ENCODE peak calls at places on chromosomes 5 and 9, in nine cellular contexts. K is mucosa of descending colon; C is CD4-positive, alpha-beta memory T cell; X is pancreas; M is stomach; S is ovary; R is cardiac muscle cell; N is tibial artery; H is naive thymus-derived CD4-positive, alpha-beta T cell. Y is an unnamed sample. For H3K4me1 and H3K9me3, the result is how much of the 10 kb centered on the place peaks cover.

GRCh38 chr9:115039686-115040085 is 78.3 kb downstream of the TNC start:
- DNase-seq in N (no peak), M (no peak), H (no peak), C (no peak), K (no peak), X (no peak), R (no peak), S (no peak), Y (no peak)

GRCh38 chr5:177402271-177403043 is 2.0 kb upstream of the PFN3 start:
- DNase-seq in K (peak), N (no peak), S (peak), C (peak), M (peak), X (peak), H (peak), R (peak), Y (peak)

GRCh38 chr9:118183571-118183970 is 479.4 kb downstream of the TLR4 start:
- DNase-seq in K (no peak), N (no peak), H (no peak), C (no peak), M (no peak), R (no peak), X (no peak), S (no peak), Y (no peak)

GRCh38 chr5:147669113-147669869 is 113.2 kb downstream of the JAKMIP2 start:
- DNase-seq in S (no peak), R (no peak), H (no peak), C (no peak), N (no peak), X (no peak), M (no peak), K (no peak), Y (no peak)

GRCh38 chr5:137501226-137501625 is 2.1 kb upstream of the SPOCK1 start:
- DNase-seq in S (no peak), R (no peak), H (no peak), M (no peak), X (no peak), N (no peak), C (no peak), K (no peak), Y (no peak)

GRCh38 chr5:113050606-113051391 is 74.2 kb downstream of the DCP2 start:
- DNase-seq in S (no peak), K (no peak), N (peak), R (peak), X (no peak), M (no peak), H (no peak), C (no peak), Y (no peak)

GRCh38 chr5:115838885-115839518 is 2.4 kb downstream of the ATG12 start:
- DNase-seq in C (peak), N (no peak), M (no peak), H (no peak), K (peak), X (no peak), R (peak), S (no peak), Y (peak)

GRCh38 chr9:33082135-33082534 is 5.7 kb upstream of the SMU1 start:
- DNase-seq in K (no peak), H (no peak), C (peak), R (no peak), N (no peak), X (no peak), M (peak), S (no peak), Y (no peak)

GRCh38 chr5:68744196-68744595 is 349.6 kb upstream of the SLC30A5 start:
- DNase-seq in X (no peak), C (no peak), S (no peak), N (no peak), K (no peak), H (no peak), R (no peak), M (no peak), Y (peak)

GRCh38 chr9:122806661-122807060 is 6.7 kb downstream of the OR1K1 start:
- DNase-seq in N (no peak), R (no peak), X (no peak), S (no peak), C (no peak), M (no peak), H (no peak), K (no peak), Y (no peak)

GRCh38 chr9:98031935-98032334 is 24.6 kb upstream of the NANS start:
- DNase-seq in N (no peak), X (no peak), K (no peak), M (no peak), C (no peak), S (no peak), H (no peak), R (no peak), Y (no peak)

GRCh38 chr9:135349212-135349962 is 130.2 kb upstream of the PPP1R26 start:
- DNase-seq in H (no peak), K (no peak), S (no peak), R (no peak), C (no peak), N (no peak), M (no peak), X (no peak), Y (no peak)

GRCh38 chr9:132372177-132373095 is 17.6 kb upstream of the SETX start:
- DNase-seq in N (peak), C (no peak), K (no peak), R (peak), X (peak), H (no peak), S (no peak), M (peak), Y (peak)

GRCh38 chr9:5288591-5288990 is 15.9 kb downstream of the RLN2 start:
- DNase-seq in X (no peak), K (no peak), H (no peak), S (no peak), C (no peak), N (no peak), M (no peak), R (peak), Y (no peak)

GRCh38 chr9:122941560-122942234 is 877 bp downstream of the RABGAP1 start:
- DNase-seq in M (no peak), H (no peak), R (peak), X (no peak), K (no peak), C (no peak), N (no peak), S (no peak), Y (no peak)

GRCh38 chr9:83544002-83544698 is 5.9 kb upstream of the FRMD3 start:
- DNase-seq in C (no peak), M (peak), S (no peak), H (no peak), R (peak), K (peak), X (no peak), N (no peak), Y (peak)

GRCh38 chr9:7336356-7337075 is 463.1 kb downstream of the DMAC1 start:
- DNase-seq in S (no peak), H (no peak), M (no peak), N (no peak), R (peak), C (no peak), K (no peak), X (no peak), Y (no peak)

GRCh38 chr9:97571664-97572063 is 61.5 kb downstream of the TSTD2 start:
- DNase-seq in S (no peak), R (peak), N (no peak), H (no peak), M (no peak), C (no peak), X (no peak), K (no peak), Y (no peak)

GRCh38 chr5:4700082-4700481 is 440.0 kb upstream of the ADAMTS16 start:
- DNase-seq in H (no peak), S (no peak), K (no peak), C (no peak), X (peak), N (no peak), R (peak), M (no peak), Y (peak)

GRCh38 chr5:52419357-52419756 is 368.4 kb upstream of the ITGA1 start:
- DNase-seq in C (no peak), K (no peak), N (no peak), H (no peak), S (no peak), X (no peak), R (no peak), M (no peak), Y (no peak)

GRCh38 chr5:15683332-15683731 is 183.4 kb downstream of the FBXL7 start:
- DNase-seq in M (no peak), X (no peak), R (peak), N (no peak), S (peak), H (no peak), C (no peak), K (peak), Y (no peak)

GRCh38 chr9:121852646-121853616 is 201.5 kb downstream of the DAB2IP start:
- DNase-seq in N (peak), S (peak), X (no peak), R (peak), H (no peak), C (no peak), K (no peak), M (no peak), Y (no peak)

GRCh38 chr9:76658510-76659231 is 105.6 kb upstream of the PCA3 start:
- DNase-seq in K (no peak), R (peak), H (no peak), N (no peak), X (no peak), M (no peak), C (no peak), S (no peak), Y (no peak)

GRCh38 chr9:128054090-128054489 is 13.0 kb downstream of the NAIF1 start:
- DNase-seq in H (no peak), R (no peak), C (no peak), X (no peak), S (no peak), N (no peak), K (no peak), M (no peak), Y (no peak)

GRCh38 chr5:15286659-15287058 is 213.3 kb upstream of the FBXL7 start:
- DNase-seq in M (no peak), R (peak), K (no peak), C (no peak), N (no peak), S (no peak), X (no peak), H (no peak), Y (peak)

GRCh38 chr9:136621019-136621733 is 41.5 kb upstream of the EGFL7 start:
- DNase-seq in K (no peak), N (no peak), M (no peak), R (peak), H (no peak), S (no peak), X (no peak), C (peak), Y (no peak)
- H3K4me1 ChIP-seq in K (under half), N (under half), M (half or more), R (under half), H (under half), S (under half), X (under half), C (under half), Y (under half)

DNA sequence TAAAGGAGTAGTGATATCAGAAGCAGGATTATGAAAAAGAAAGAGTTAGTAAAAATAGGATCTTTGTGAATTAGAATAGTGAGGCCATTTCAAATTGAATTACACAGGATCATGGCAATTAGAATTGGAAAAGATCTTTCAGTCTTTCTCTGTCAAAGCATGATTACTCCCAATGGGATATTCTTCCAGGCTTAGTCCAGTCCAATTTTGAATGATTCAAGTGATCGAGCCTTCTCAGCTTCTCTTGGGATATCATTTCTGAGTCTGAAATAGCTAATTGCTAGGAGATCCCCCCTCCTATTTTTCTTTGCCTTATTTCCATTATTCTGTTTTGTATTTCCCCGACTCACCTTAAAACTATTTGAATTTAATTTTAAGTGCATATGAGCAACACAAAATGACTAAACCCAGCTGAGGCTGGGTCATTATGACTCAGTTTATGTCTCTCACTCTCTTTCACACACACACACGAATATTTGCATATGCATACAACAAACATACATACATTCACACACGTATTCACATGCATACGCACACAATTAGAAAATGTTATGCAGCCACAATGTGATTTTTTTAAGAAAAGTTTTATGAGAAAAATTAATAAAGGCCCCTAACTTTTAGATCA is 34.8 kb upstream of the EFNA5 start:
- DNase-seq in N (no peak), S (no peak), X (no peak), K (no peak), R (no peak), H (no peak), M (no peak), C (no peak), Y (no peak)
- H3K9me3 ChIP-seq in N (under half), S (under half), X (under half), K (under half), R (under half), H (under half), M (under half), C (under half), Y (under half)

DNA sequence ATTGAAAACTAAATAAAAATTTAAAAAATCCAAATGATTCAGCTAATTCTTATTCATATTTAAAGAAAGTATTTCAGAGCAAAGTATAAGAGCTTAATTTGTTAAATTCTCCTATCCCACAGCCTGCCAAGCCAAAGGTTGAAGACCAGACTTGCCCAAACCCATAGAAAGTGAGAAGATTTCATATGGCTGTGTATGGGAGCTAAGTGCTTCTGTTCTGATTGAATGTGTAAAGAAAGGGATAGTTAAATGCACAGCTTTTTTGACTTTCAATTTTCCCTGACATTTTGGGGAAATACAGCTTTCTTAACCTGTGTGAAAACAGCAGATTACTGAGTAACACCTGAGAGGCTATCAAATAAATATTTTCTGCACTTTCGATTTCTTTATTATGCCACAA is 125.0 kb upstream of the MTAP start:
- DNase-seq in N (no peak), X (no peak), K (no peak), R (no peak), S (no peak), C (no peak), H (no peak), M (no peak), Y (no peak)
- H3K4me1 ChIP-seq in N (under half), X (under half), K (under half), R (under half), S (under half), C (under half), H (under half), M (under half), Y (under half)

DNA sequence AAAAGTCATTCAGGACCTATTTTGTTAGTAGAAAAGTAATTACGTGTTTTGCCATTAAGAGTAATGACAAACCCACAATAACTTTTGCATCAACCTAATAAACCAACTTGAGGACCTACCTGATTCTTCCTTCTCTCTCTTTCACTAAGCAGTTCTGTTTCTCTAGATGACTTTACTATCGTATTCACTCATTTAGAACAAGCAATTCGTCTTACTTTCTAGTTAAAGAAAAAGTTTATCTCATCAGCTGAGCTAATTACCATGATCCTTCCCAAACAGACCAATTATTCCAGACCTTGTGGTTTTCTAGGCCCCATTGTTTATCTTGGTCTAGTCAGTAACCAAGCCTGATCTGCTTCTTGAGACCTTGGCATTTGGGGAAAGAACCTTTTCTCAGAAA is 49.6 kb upstream of the PRDM9 start:
- DNase-seq in R (no peak), X (no peak), N (no peak), H (no peak), M (no peak), K (no peak), S (no peak), C (no peak), Y (no peak)
- H3K9me3 ChIP-seq in R (under half), X (under half), N (under half), H (under half), M (under half), K (under half), S (under half), C (under half), Y (under half)

GRCh38 chr9:102273952-102274351 is 535.5 kb upstream of the GRIN3A start:
- DNase-seq in R (no peak), N (no peak), M (no peak), X (no peak), K (no peak), C (no peak), S (no peak), H (no peak), Y (no peak)
- H3K4me1 ChIP-seq in R (under half), N (under half), M (under half), X (under half), K (under half), C (under half), S (under half), H (under half), Y (under half)

DNA sequence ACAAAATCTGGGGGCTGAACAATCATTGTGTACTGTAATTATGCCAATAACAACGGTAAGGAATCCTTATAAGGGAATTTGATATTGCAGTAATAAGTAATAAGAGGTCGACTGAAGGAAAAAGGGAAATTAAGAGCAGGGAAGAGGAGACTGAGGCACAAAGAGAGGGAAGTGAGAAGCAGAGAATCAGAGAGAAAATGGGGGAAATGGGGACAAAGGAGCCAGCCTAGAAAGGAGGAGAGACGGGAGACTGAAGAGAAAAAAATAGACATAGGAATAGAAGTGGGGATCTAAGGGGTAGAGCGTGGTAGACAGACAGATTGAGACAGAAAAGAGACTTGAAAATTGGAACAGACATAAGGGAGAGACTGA is 518 bp upstream of the ZNF300 start:
- DNase-seq in X (no peak), N (no peak), S (no peak), M (no peak), K (no peak), R (no peak), C (no peak), H (no peak), Y (no peak)
- H3K9me3 ChIP-seq in X (under half), N (under half), S (under half), M (under half), K (half or more), R (under half), C (under half), H (under half), Y (under half)